ENCODE peak calls at places on chromosome 5, in nine cellular contexts. K is BJ, P is SK-N-SH, X is cardiac fibroblast, Q is foreskin fibroblast, E is colonic mucosa, F is heart left ventricle, M is GM06990, A is psoas muscle. J is an unnamed sample.
A peak's percentile ranks its signal among the peaks of the same experiment; 100 is the strongest.

GRCh38 chr5:111865356-111865755 is 108.4 kb upstream of the NREP start:
- DNase-seq in K (no peak), P (no peak), X (peak; percentile 23), Q (no peak), E (no peak), F (no peak), M (no peak), A (no peak), J (no peak)

GRCh38 chr5:17732351-17732923 is 98.2 kb downstream of the TAF11L14 start:
- DNase-seq in K (no peak), P (no peak), X (no peak), Q (no peak), E (no peak), F (no peak), M (no peak), A (no peak), J (no peak)

GRCh38 chr5:522899-523657 is 1.2 kb downstream of the SLC9A3 start:
- DNase-seq in K (no peak), P (no peak), X (no peak), Q (no peak), E (no peak), F (no peak), M (no peak), A (no peak), J (no peak)

GRCh38 chr5:147390654-147391053 is 119.2 kb downstream of the DPYSL3 start:
- DNase-seq in K (no peak), P (no peak), X (no peak), Q (no peak), E (no peak), F (no peak), M (no peak), A (no peak), J (no peak)

GRCh38 chr5:128681764-128682664 is 144.0 kb upstream of the FBN2 start:
- DNase-seq in K (no peak), P (no peak), X (no peak), Q (no peak), E (no peak), F (no peak), M (no peak), A (no peak), J (no peak)

GRCh38 chr5:150349681-150350275 is 7.7 kb upstream of the TCOF1 start:
- DNase-seq in K (no peak), P (no peak), X (no peak), Q (no peak), E (no peak), F (no peak), M (no peak), A (no peak), J (no peak)

GRCh38 chr5:159897786-159898393 is 18.4 kb upstream of the ADRA1B start:
- DNase-seq in K (no peak), P (no peak), X (no peak), Q (no peak), E (no peak), F (peak; percentile 63), M (no peak), A (peak; percentile 23), J (no peak)

GRCh38 chr5:76813982-76814562 is 4.8 kb upstream of the F2RL1 start:
- DNase-seq in K (peak; percentile 84), P (no peak), X (peak; percentile 85), Q (peak; percentile 92), E (no peak), F (no peak), M (no peak), A (no peak), J (no peak)

GRCh38 chr5:155193483-155194107 is 180.0 kb downstream of the KIF4B start:
- DNase-seq in K (no peak), P (no peak), X (no peak), Q (no peak), E (no peak), F (peak; percentile 84), M (no peak), A (no peak), J (no peak)

GRCh38 chr5:136584474-136584873 is 219.1 kb upstream of the TRPC7 start:
- DNase-seq in K (no peak), P (no peak), X (no peak), Q (no peak), E (no peak), F (no peak), M (no peak), A (no peak), J (no peak)

GRCh38 chr5:20028506-20028905 is 40.5 kb upstream of the CDH18 start:
- DNase-seq in K (no peak), P (no peak), X (peak; percentile 43), Q (no peak), E (no peak), F (no peak), M (no peak), A (no peak), J (no peak)

GRCh38 chr5:6837519-6838110 is 124.4 kb downstream of the TENT4A start:
- DNase-seq in K (no peak), P (peak; percentile 52), X (no peak), Q (no peak), E (peak; percentile 34), F (no peak), M (no peak), A (no peak), J (no peak)

GRCh38 chr5:56148453-56148971 is 84.6 kb downstream of the ANKRD55 start:
- DNase-seq in K (no peak), P (no peak), X (no peak), Q (no peak), E (no peak), F (no peak), M (peak; percentile 59), A (no peak), J (no peak)

GRCh38 chr5:111691914-111692313 is 65.1 kb downstream of the NREP start:
- DNase-seq in K (no peak), P (no peak), X (no peak), Q (no peak), E (no peak), F (no peak), M (no peak), A (no peak), J (no peak)

GRCh38 chr5:175059687-175060194 is 335.4 kb downstream of the MSX2 start:
- DNase-seq in K (no peak), P (peak; percentile 67), X (peak; percentile 2), Q (no peak), E (peak; percentile 22), F (peak; percentile 40), M (peak; percentile 8), A (peak; percentile 24), J (no peak)
- TF ChIP-seq CTCF in K (no peak), P (peak; percentile 40), X (no peak), Q (no peak), E (no peak), F (no peak), M (no peak), A (no peak), J (no peak)

GRCh38 chr5:34545164-34545563 is 111.0 kb upstream of the RAI14 start:
- DNase-seq in K (no peak), P (no peak), X (no peak), Q (no peak), E (no peak), F (no peak), M (no peak), A (no peak), J (no peak)

GRCh38 chr5:34544403-34544802 is 111.7 kb upstream of the RAI14 start:
- DNase-seq in K (no peak), P (no peak), X (no peak), Q (no peak), E (no peak), F (no peak), M (no peak), A (no peak), J (no peak)

GRCh38 chr5:34550255-34550654 is 105.9 kb upstream of the RAI14 start:
- DNase-seq in K (no peak), P (no peak), X (no peak), Q (no peak), E (no peak), F (no peak), M (no peak), A (no peak), J (no peak)

GRCh38 chr5:34548086-34548403 is 108.1 kb upstream of the RAI14 start:
- DNase-seq in K (no peak), P (no peak), X (no peak), Q (no peak), E (no peak), F (no peak), M (no peak), A (no peak), J (no peak)

GRCh38 chr5:34547300-34548085 is 108.6 kb upstream of the RAI14 start:
- DNase-seq in K (no peak), P (no peak), X (no peak), Q (no peak), E (no peak), F (no peak), M (no peak), A (no peak), J (no peak)
- H3K4me3 ChIP-seq in K (no peak overlapping the region), P (no peak overlapping the region), X (no peak overlapping the region), Q (no peak overlapping the region), E (no peak overlapping the region), F (no peak overlapping the region), M (no peak overlapping the region), A (no peak overlapping the region), J (no peak overlapping the region)

GRCh38 chr5:179821298-179822058 is 773 bp downstream of the SQSTM1 start:
- DNase-seq in K (peak; percentile 60), P (peak; percentile 98), X (peak; percentile 96), Q (peak; percentile 91), E (peak; percentile 98), F (peak; percentile 98), M (peak; percentile 86), A (peak; percentile 94), J (peak; percentile 60)
- TF ChIP-seq CTCF in K (no peak), P (no peak), X (peak; percentile 6), Q (no peak), E (no peak), F (no peak), M (no peak), A (no peak), J (no peak)

GRCh38 chr5:172115541-172115982 is 72.5 kb downstream of the STK10 start:
- DNase-seq in K (no peak), P (peak; percentile 64), X (no peak), Q (no peak), E (no peak), F (no peak), M (no peak), A (no peak), J (no peak)
- H3K4me3 ChIP-seq in K (no peak overlapping the region), P (no peak overlapping the region), X (no peak overlapping the region), Q (no peak overlapping the region), E (no peak overlapping the region), F (no peak overlapping the region), M (peak overlapping the region; percentile 40), A (no peak overlapping the region), J (no peak overlapping the region)

DNA sequence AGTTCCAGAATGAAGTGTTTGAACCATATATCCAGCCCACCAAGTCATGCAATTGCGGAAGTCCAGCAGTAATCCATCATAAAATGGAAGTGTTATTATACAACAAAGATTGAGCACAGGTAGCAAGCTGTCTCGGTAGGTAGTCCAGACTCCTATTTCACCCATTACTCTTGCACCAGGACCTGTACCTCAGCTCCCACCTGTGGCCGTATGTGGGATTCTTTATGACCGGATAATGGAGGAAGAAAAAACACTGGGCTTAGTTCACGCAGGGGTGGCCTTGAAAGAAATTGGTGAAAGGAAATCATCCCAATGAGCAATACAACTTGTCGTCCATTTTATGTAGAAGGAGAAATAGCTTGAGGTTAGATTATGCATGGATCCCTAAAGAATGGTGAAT is 216.3 kb downstream of the ESM1 start:
- DNase-seq in K (no peak), P (no peak), X (no peak), Q (no peak), E (no peak), F (no peak), M (no peak), A (no peak), J (no peak)
- TF ChIP-seq CTCF in K (no peak), P (no peak), X (no peak), Q (no peak), E (no peak), F (no peak), M (no peak), A (no peak), J (no peak)